ENCODE peak calls at places on chromosomes 5 and 9, in five cellular contexts. One of them, this sample, is unnamed.

GRCh38 chr5:154288145-154288544 is 97.6 kb downstream of the GALNT10 start:
- DNase-seq in NCI-H146: no peak
- DNase-seq in GM04504: no peak
- DNase-seq in retinal pigment epithelial cell: peak
- DNase-seq in A549: no peak
- DNase-seq in this sample: no peak

GRCh38 chr5:170368593-170368992 is 20.6 kb downstream of the KCNMB1 start:
- DNase-seq in retinal pigment epithelial cell: no peak
- DNase-seq in NCI-H146: no peak
- DNase-seq in A549: no peak
- DNase-seq in GM04504: no peak
- DNase-seq in this sample: no peak

GRCh38 chr9:124602204-124602603 is 95.0 kb upstream of the NR5A1 start:
- DNase-seq in retinal pigment epithelial cell: no peak
- DNase-seq in A549: no peak
- DNase-seq in GM04504: no peak
- DNase-seq in NCI-H146: no peak
- DNase-seq in this sample: no peak

GRCh38 chr5:115435776-115436712 is 108.5 kb downstream of the FEM1C start:
- DNase-seq in retinal pigment epithelial cell: peak
- DNase-seq in GM04504: no peak
- DNase-seq in NCI-H146: no peak
- DNase-seq in A549: no peak
- DNase-seq in this sample: no peak

GRCh38 chr5:370959-371810 is 49.7 kb downstream of the AHRR start:
- DNase-seq in NCI-H146: no peak
- DNase-seq in GM04504: no peak
- DNase-seq in A549: no peak
- DNase-seq in retinal pigment epithelial cell: no peak
- DNase-seq in this sample: no peak

GRCh38 chr5:1017056-1017455 is 8.5 kb downstream of the NKD2 start:
- DNase-seq in GM04504: no peak
- DNase-seq in NCI-H146: no peak
- DNase-seq in retinal pigment epithelial cell: no peak
- DNase-seq in A549: no peak
- DNase-seq in this sample: no peak

GRCh38 chr5:1312206-1312605 is 17.3 kb upstream of the TERT start:
- DNase-seq in A549: no peak
- DNase-seq in GM04504: no peak
- DNase-seq in retinal pigment epithelial cell: no peak
- DNase-seq in NCI-H146: no peak
- DNase-seq in this sample: no peak

GRCh38 chr5:17190242-17190778 is 27.1 kb upstream of the BASP1 start:
- DNase-seq in GM04504: peak
- DNase-seq in retinal pigment epithelial cell: no peak
- DNase-seq in NCI-H146: peak
- DNase-seq in A549: peak
- DNase-seq in this sample: peak

GRCh38 chr5:94375801-94376200 is 242.6 kb downstream of the KIAA0825 start:
- DNase-seq in NCI-H146: peak
- DNase-seq in retinal pigment epithelial cell: no peak
- DNase-seq in A549: no peak
- DNase-seq in GM04504: no peak
- DNase-seq in this sample: no peak

GRCh38 chr5:127909078-127909477 is 174.5 kb upstream of the SLC12A2 start:
- DNase-seq in NCI-H146: peak
- DNase-seq in A549: peak
- DNase-seq in GM04504: peak
- DNase-seq in retinal pigment epithelial cell: no peak
- DNase-seq in this sample: peak

GRCh38 chr5:135476615-135477493 is 24.7 kb upstream of the TIFAB start:
- DNase-seq in retinal pigment epithelial cell: no peak
- DNase-seq in NCI-H146: no peak
- DNase-seq in A549: no peak
- DNase-seq in GM04504: no peak
- DNase-seq in this sample: no peak

GRCh38 chr5:1840741-1841521 is 39.7 kb downstream of the NDUFS6 start:
- DNase-seq in A549: no peak
- DNase-seq in retinal pigment epithelial cell: no peak
- DNase-seq in GM04504: no peak
- DNase-seq in NCI-H146: peak
- DNase-seq in this sample: no peak

GRCh38 chr9:107338911-107339659 is 56.0 kb downstream of the RAD23B start:
- DNase-seq in NCI-H146: no peak
- DNase-seq in GM04504: no peak
- DNase-seq in A549: no peak
- DNase-seq in retinal pigment epithelial cell: no peak
- DNase-seq in this sample: no peak

GRCh38 chr5:96026334-96027065 is 64.8 kb upstream of the ELL2 start:
- DNase-seq in retinal pigment epithelial cell: no peak
- DNase-seq in GM04504: peak
- DNase-seq in A549: no peak
- DNase-seq in NCI-H146: no peak
- DNase-seq in this sample: no peak

GRCh38 chr5:2751592-2752021 is at the start of gene IRX2:
- DNase-seq in retinal pigment epithelial cell: peak
- DNase-seq in NCI-H146: no peak
- DNase-seq in GM04504: peak
- DNase-seq in A549: peak
- DNase-seq in this sample: no peak

GRCh38 chr5:151115272-151115905 is 34.6 kb upstream of the TNIP1 start:
- DNase-seq in GM04504: no peak
- DNase-seq in NCI-H146: peak
- DNase-seq in A549: peak
- DNase-seq in retinal pigment epithelial cell: no peak
- DNase-seq in this sample: no peak

GRCh38 chr5:39760385-39761198 is 335.8 kb upstream of the DAB2 start:
- DNase-seq in NCI-H146: no peak
- DNase-seq in GM04504: peak
- DNase-seq in A549: no peak
- DNase-seq in retinal pigment epithelial cell: peak
- DNase-seq in this sample: peak

GRCh38 chr5:133662578-133662977 is 50.2 kb upstream of the FSTL4 start:
- DNase-seq in A549: peak
- DNase-seq in GM04504: no peak
- DNase-seq in retinal pigment epithelial cell: no peak
- DNase-seq in NCI-H146: no peak
- DNase-seq in this sample: no peak

GRCh38 chr9:21056931-21057330 is 20.8 kb downstream of the IFNB1 start:
- DNase-seq in retinal pigment epithelial cell: peak
- DNase-seq in NCI-H146: no peak
- DNase-seq in GM04504: no peak
- DNase-seq in A549: no peak
- DNase-seq in this sample: no peak

GRCh38 chr9:77305622-77306365 is 128.5 kb downstream of the VPS13A start:
- DNase-seq in NCI-H146: no peak
- DNase-seq in retinal pigment epithelial cell: no peak
- DNase-seq in GM04504: peak
- DNase-seq in A549: no peak
- DNase-seq in this sample: no peak

GRCh38 chr9:92740015-92740408 is 24.6 kb downstream of the BICD2 start:
- DNase-seq in GM04504: no peak
- DNase-seq in NCI-H146: no peak
- DNase-seq in A549: no peak
- DNase-seq in retinal pigment epithelial cell: no peak
- DNase-seq in this sample: no peak

GRCh38 chr5:61313960-61314681 is 17.9 kb upstream of the ZSWIM6 start:
- DNase-seq in retinal pigment epithelial cell: peak
- DNase-seq in GM04504: no peak
- DNase-seq in NCI-H146: no peak
- DNase-seq in A549: no peak
- DNase-seq in this sample: no peak

GRCh38 chr5:162565-163337 is 28.5 kb upstream of the LRRC14B start:
- DNase-seq in GM04504: no peak
- DNase-seq in A549: no peak
- DNase-seq in retinal pigment epithelial cell: no peak
- DNase-seq in NCI-H146: no peak
- DNase-seq in this sample: no peak

GRCh38 chr5:65742565-65743231 is 20.7 kb downstream of the NLN start:
- DNase-seq in A549: peak
- DNase-seq in retinal pigment epithelial cell: no peak
- DNase-seq in NCI-H146: no peak
- DNase-seq in GM04504: peak
- DNase-seq in this sample: no peak

GRCh38 chr5:67246108-67246507 is 49.5 kb upstream of the CD180 start:
- DNase-seq in A549: peak
- DNase-seq in NCI-H146: peak
- DNase-seq in GM04504: peak
- DNase-seq in retinal pigment epithelial cell: no peak
- DNase-seq in this sample: peak

GRCh38 chr5:19322716-19323485 is 665.1 kb downstream of the CDH18 start:
- DNase-seq in A549: peak
- DNase-seq in GM04504: no peak
- DNase-seq in retinal pigment epithelial cell: no peak
- DNase-seq in NCI-H146: no peak
- DNase-seq in this sample: no peak

GRCh38 chr5:1555011-1555807 is 31.4 kb upstream of the LPCAT1 start:
- DNase-seq in A549: peak
- DNase-seq in retinal pigment epithelial cell: peak
- DNase-seq in GM04504: peak
- DNase-seq in NCI-H146: peak
- DNase-seq in this sample: peak

GRCh38 chr5:82168294-82168693 is 109.9 kb downstream of the RPS23 start:
- DNase-seq in A549: no peak
- DNase-seq in GM04504: no peak
- DNase-seq in retinal pigment epithelial cell: no peak
- DNase-seq in NCI-H146: no peak
- DNase-seq in this sample: no peak

GRCh38 chr5:172910828-172911627 is 48.2 kb upstream of the RPL26L1 start:
- DNase-seq in A549: peak
- DNase-seq in GM04504: no peak
- DNase-seq in NCI-H146: no peak
- DNase-seq in retinal pigment epithelial cell: no peak
- DNase-seq in this sample: peak

GRCh38 chr5:125486634-125487033 is 740.2 kb upstream of the ZNF608 start:
- DNase-seq in retinal pigment epithelial cell: no peak
- DNase-seq in A549: no peak
- DNase-seq in NCI-H146: no peak
- DNase-seq in GM04504: no peak
- DNase-seq in this sample: peak

GRCh38 chr5:120240716-120241115 is 223.4 kb upstream of the PRR16 start:
- DNase-seq in retinal pigment epithelial cell: no peak
- DNase-seq in GM04504: no peak
- DNase-seq in NCI-H146: no peak
- DNase-seq in A549: no peak
- DNase-seq in this sample: no peak